ENCODE peak calls at places on chromosomes 4 and X, in eight cellular contexts. P is hepatocyte, G is GM23248, Z is neural progenitor cell, N is GM23338, Y is PC-3, Q is MM.1S, O is OCI-LY7. U is an unnamed sample.

GRCh38 chr4:90174622-90175023 is 47.4 kb downstream of the CCSER1 start:
- DNase-seq in P (peak), G (no peak), Z (no peak), N (peak), Y (peak), Q (peak), O (no peak), U (peak)

GRCh38 chr4:23938796-23939195 is 48.9 kb upstream of the PPARGC1A start:
- DNase-seq in P (no peak), G (no peak), Z (no peak), N (no peak), Y (no peak), Q (no peak), O (no peak), U (no peak)

GRCh38 chrX:110201799-110202198 is 116.1 kb downstream of the AMMECR1 start:
- DNase-seq in P (no peak), G (peak), Z (no peak), N (no peak), Y (peak), Q (no peak), O (no peak), U (no peak)

GRCh38 chr4:931194-931959 is 739 bp downstream of the GAK start:
- DNase-seq in P (peak), G (peak), Z (no peak), N (no peak), Y (no peak), Q (no peak), O (peak), U (no peak)

GRCh38 chrX:35890699-35891098 is 28.8 kb upstream of the CFAP47 start:
- DNase-seq in P (peak), G (peak), Z (peak), N (peak), Y (peak), Q (peak), O (peak), U (no peak)

GRCh38 chr4:139764686-139765085 is 99.1 kb downstream of the MGST2 start:
- DNase-seq in P (no peak), G (no peak), Z (no peak), N (no peak), Y (no peak), Q (no peak), O (no peak), U (no peak)

GRCh38 chr4:102826105-102826889 is 1.1 kb downstream of the UBE2D3 start:
- DNase-seq in P (no peak), G (no peak), Z (peak), N (no peak), Y (no peak), Q (no peak), O (no peak), U (no peak)

GRCh38 chrX:15529165-15529564 is 28.6 kb downstream of the BMX start:
- DNase-seq in P (no peak), G (no peak), Z (no peak), N (no peak), Y (no peak), Q (no peak), O (no peak), U (no peak)

GRCh38 chrX:118945921-118946320 is 28.5 kb upstream of the LONRF3 start:
- DNase-seq in P (no peak), G (no peak), Z (no peak), N (no peak), Y (no peak), Q (no peak), O (no peak), U (no peak)

GRCh38 chr4:27217261-27217769 is 356.7 kb downstream of the STIM2 start:
- DNase-seq in P (no peak), G (peak), Z (no peak), N (no peak), Y (peak), Q (no peak), O (no peak), U (no peak)

GRCh38 chr4:48963042-48963679 is 22.9 kb upstream of the CWH43 start:
- DNase-seq in P (peak), G (peak), Z (peak), N (peak), Y (peak), Q (peak), O (peak), U (peak)

GRCh38 chrX:70289793-70290770 is at the start of the genes KIF4A and PDZD11:
- DNase-seq in P (peak), G (peak), Z (peak), N (peak), Y (peak), Q (peak), O (peak), U (peak)

GRCh38 chr4:83862471-83862870 is 326.6 kb downstream of the GPAT3 start:
- DNase-seq in P (no peak), G (no peak), Z (no peak), N (no peak), Y (no peak), Q (no peak), O (no peak), U (no peak)

GRCh38 chrX:10146350-10146749 is 10.4 kb upstream of the CLCN4 start:
- DNase-seq in P (no peak), G (no peak), Z (no peak), N (no peak), Y (no peak), Q (no peak), O (no peak), U (no peak)

GRCh38 chrX:57821703-57822375 is 88.4 kb downstream of the ZXDA start:
- DNase-seq in P (no peak), G (peak), Z (peak), N (peak), Y (peak), Q (peak), O (peak), U (peak)

GRCh38 chr4:151117371-151117962 is 18.0 kb downstream of the RPS3A start:
- DNase-seq in P (peak), G (peak), Z (peak), N (peak), Y (peak), Q (peak), O (peak), U (peak)

GRCh38 chr4:4687100-4687499 is 145.3 kb upstream of the STX18 start:
- DNase-seq in P (no peak), G (no peak), Z (no peak), N (no peak), Y (no peak), Q (no peak), O (no peak), U (no peak)

GRCh38 chrX:41960142-41960541 is 36.8 kb upstream of the CASK start:
- DNase-seq in P (no peak), G (no peak), Z (no peak), N (no peak), Y (no peak), Q (no peak), O (no peak), U (no peak)

GRCh38 chr4:124429746-124430250 is 282.7 kb downstream of the ANKRD50 start:
- DNase-seq in P (no peak), G (no peak), Z (no peak), N (no peak), Y (peak), Q (no peak), O (no peak), U (no peak)

GRCh38 chr4:56689661-56690060 is 8.6 kb upstream of the HOPX start:
- DNase-seq in P (no peak), G (no peak), Z (peak), N (no peak), Y (no peak), Q (no peak), O (no peak), U (no peak)

GRCh38 chr4:56689231-56689630 is 8.1 kb upstream of the HOPX start:
- DNase-seq in P (no peak), G (no peak), Z (no peak), N (no peak), Y (no peak), Q (no peak), O (no peak), U (no peak)

GRCh38 chr4:56690393-56690971 is 9.4 kb upstream of the HOPX start:
- DNase-seq in P (no peak), G (no peak), Z (peak), N (peak), Y (no peak), Q (no peak), O (no peak), U (no peak)

GRCh38 chr4:56691425-56691824 is 10.3 kb upstream of the HOPX start:
- DNase-seq in P (no peak), G (no peak), Z (no peak), N (no peak), Y (no peak), Q (no peak), O (no peak), U (no peak)

GRCh38 chr4:56692576-56692975 is 11.5 kb upstream of the HOPX start:
- DNase-seq in P (no peak), G (no peak), Z (peak), N (no peak), Y (no peak), Q (no peak), O (no peak), U (no peak)
- TF ChIP-seq EZH2phosphoT487 in P (no peak), G (no peak), Z (no peak), N (no peak), Y (no peak), Q (no peak), O (no peak), U (no peak)

DNA sequence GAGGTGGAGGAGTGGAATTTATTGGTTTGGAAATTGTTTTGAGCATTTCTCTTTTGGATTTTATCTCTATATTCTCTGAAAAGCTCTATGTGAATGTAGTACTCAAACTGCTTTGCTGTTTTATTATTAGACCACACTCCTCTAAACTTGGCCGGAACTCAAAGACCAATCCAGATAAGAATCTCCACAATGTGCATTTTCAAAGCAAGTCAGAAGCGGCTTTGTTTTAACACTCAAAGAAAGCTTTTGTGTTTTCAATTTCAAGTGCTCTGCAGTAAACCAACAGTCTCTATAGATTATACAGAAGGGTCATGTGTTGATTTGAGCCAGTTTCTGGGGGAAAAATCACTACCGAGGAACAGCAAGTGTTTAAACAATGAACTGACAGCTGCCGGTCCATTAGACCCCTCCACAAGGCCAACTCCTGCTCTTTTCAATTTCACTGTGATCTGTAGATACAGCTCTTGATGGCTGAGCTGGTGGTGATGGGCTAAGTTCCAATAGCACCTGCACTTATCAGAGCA is 79.4 kb downstream of the FTHL17 start:
- DNase-seq in P (no peak), G (no peak), Z (no peak), N (no peak), Y (no peak), Q (no peak), O (no peak), U (no peak)
- TF ChIP-seq EZH2phosphoT487 in P (no peak), G (no peak), Z (no peak), N (no peak), Y (no peak), Q (no peak), O (no peak), U (no peak)

GRCh38 chrX:100659431-100660137 is 15.6 kb downstream of the SRPX2 start:
- DNase-seq in P (no peak), G (no peak), Z (no peak), N (no peak), Y (no peak), Q (no peak), O (no peak), U (no peak)
- TF ChIP-seq EZH2phosphoT487 in P (no peak), G (no peak), Z (no peak), N (no peak), Y (no peak), Q (no peak), O (no peak), U (no peak)

DNA sequence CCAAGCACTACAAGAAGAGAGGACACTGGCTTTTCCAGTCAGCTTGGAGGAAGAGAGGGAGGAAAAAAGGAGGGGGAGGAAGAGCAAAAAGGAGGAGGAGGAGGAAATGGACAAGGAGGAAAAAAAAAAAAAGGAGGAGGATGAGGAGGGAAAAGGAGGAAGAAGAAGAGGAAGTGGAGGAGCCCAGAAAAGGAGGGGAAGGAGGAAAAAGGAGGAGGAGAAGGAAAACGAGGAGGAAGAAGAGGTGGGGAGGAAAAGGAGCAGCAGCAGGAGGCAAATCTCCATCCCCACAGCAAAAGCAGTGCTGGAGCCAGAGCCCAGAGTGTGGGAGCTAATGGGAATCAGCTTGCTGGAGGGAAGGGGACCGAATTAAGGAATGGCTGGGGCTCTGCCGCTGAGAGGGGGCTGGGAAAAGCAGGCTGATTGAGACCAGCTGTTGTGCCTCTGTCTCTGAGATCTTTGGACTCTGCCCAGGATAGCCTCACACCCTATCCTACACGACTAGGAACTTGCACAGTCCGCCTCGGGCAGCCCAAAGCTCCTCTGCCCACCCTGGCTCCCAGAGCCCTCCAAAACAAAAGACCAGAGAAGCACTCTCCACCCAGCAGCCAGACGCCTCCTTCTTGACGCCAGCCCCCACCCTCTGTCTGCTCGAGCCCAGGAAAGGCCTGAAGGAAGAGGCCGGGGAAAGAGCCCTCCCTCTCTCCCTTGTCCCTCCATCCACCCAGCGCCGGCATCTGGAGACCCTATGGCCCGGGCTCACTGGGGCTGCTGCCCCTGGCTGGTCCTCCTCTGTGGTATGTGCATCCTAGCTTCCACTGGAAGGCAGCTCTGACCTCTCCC is at the start of gene XPNPEP2:
- DNase-seq in P (peak), G (peak), Z (peak), N (peak), Y (no peak), Q (no peak), O (no peak), U (no peak)
- TF ChIP-seq EZH2phosphoT487 in P (no peak), G (no peak), Z (no peak), N (no peak), Y (no peak), Q (no peak), O (no peak), U (no peak)

GRCh38 chr4:165763640-165764039 is 109.4 kb upstream of the TLL1 start:
- DNase-seq in P (no peak), G (no peak), Z (no peak), N (no peak), Y (peak), Q (no peak), O (no peak), U (no peak)
- TF ChIP-seq EZH2phosphoT487 in P (no peak), G (no peak), Z (no peak), N (no peak), Y (no peak), Q (no peak), O (no peak), U (no peak)

DNA sequence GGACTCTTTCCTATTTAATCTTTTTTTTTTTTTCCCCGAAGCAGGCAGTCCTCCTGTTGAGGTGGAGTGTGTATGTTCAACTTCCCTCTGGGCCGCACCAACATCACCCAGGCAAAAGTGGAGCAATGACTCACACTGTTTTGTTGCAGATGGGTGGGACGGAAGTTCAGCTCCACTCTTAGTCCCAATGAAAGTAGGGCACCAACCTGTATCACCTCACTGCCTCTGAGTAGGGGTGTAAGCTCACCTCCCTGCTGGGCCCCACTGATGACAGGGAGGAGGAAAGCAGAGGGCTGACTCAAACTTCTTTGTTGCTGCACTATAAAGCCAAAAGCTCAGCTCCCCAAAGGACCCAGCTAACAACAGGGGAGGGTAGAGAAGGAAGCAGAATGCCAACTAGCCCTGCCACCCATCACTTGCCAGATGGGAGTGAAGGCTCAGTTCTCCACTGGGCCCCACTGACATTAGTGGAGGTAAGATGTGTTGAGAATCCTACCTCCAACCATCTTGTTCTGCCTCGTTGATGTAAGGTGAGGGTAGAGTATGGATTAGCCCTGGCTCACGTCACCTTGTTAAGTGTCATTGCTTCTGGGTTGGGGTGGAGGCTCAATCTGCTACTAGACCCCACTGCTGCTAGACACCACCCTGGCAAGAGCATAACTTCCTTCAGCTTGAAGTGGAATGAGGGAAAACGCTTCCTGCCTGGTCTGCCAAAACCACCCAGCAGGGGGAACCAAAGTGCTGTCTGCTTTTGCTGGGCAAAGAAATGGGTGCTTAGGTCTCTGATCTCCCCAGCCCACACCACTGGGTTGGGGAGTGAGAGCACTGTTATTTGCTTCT is 14.1 kb downstream of the RPS6KA3 start:
- DNase-seq in P (peak), G (peak), Z (peak), N (peak), Y (peak), Q (peak), O (peak), U (peak)
- TF ChIP-seq EZH2phosphoT487 in P (no peak), G (no peak), Z (no peak), N (no peak), Y (no peak), Q (no peak), O (no peak), U (no peak)